ENCODE peak calls at places on chromosomes 12 and 14, in seven cellular contexts. One of them, this sample, is unnamed.
A peak's percentile ranks its signal among the peaks of the same experiment; 100 is the strongest.

GRCh38 chr12:55495490-55495889 is 3.3 kb downstream of the OR6C68 start:
- DNase-seq in psoas muscle: no peak
- DNase-seq in fibroblast of lung: no peak
- DNase-seq in effector memory CD4-positive, alpha-beta T cell: no peak
- DNase-seq in neuronal stem cell: no peak
- DNase-seq in esophagus squamous epithelium: no peak
- DNase-seq in tibial nerve: no peak
- DNase-seq in this sample: no peak

GRCh38 chr14:64465208-64465821 is at the start of gene AKAP5:
- DNase-seq in neuronal stem cell: peak; percentile 80
- DNase-seq in fibroblast of lung: peak; percentile 59
- DNase-seq in effector memory CD4-positive, alpha-beta T cell: peak; percentile 57
- DNase-seq in esophagus squamous epithelium: peak; percentile 5
- DNase-seq in tibial nerve: no peak
- DNase-seq in psoas muscle: peak; percentile 67
- DNase-seq in this sample: peak; percentile 14

GRCh38 chr14:23147676-23148075 is 28.6 kb upstream of the CEBPE start:
- DNase-seq in tibial nerve: no peak
- DNase-seq in psoas muscle: no peak
- DNase-seq in esophagus squamous epithelium: no peak
- DNase-seq in fibroblast of lung: peak; percentile 49
- DNase-seq in neuronal stem cell: no peak
- DNase-seq in effector memory CD4-positive, alpha-beta T cell: no peak
- DNase-seq in this sample: no peak

GRCh38 chr12:54734196-54734950 is 86.2 kb upstream of the DCD start:
- DNase-seq in esophagus squamous epithelium: no peak
- DNase-seq in fibroblast of lung: no peak
- DNase-seq in tibial nerve: no peak
- DNase-seq in neuronal stem cell: no peak
- DNase-seq in effector memory CD4-positive, alpha-beta T cell: no peak
- DNase-seq in psoas muscle: no peak
- DNase-seq in this sample: no peak

GRCh38 chr12:41436076-41436475 is 248.0 kb downstream of the PDZRN4 start:
- DNase-seq in esophagus squamous epithelium: no peak
- DNase-seq in psoas muscle: no peak
- DNase-seq in fibroblast of lung: no peak
- DNase-seq in tibial nerve: no peak
- DNase-seq in neuronal stem cell: no peak
- DNase-seq in effector memory CD4-positive, alpha-beta T cell: no peak
- DNase-seq in this sample: no peak

GRCh38 chr14:47899685-47900084 is 224.3 kb upstream of the MDGA2 start:
- DNase-seq in tibial nerve: no peak
- DNase-seq in effector memory CD4-positive, alpha-beta T cell: no peak
- DNase-seq in neuronal stem cell: no peak
- DNase-seq in fibroblast of lung: no peak
- DNase-seq in esophagus squamous epithelium: no peak
- DNase-seq in psoas muscle: no peak
- DNase-seq in this sample: no peak

GRCh38 chr14:90985601-90986242 is 74.7 kb downstream of the RPS6KA5 start:
- DNase-seq in esophagus squamous epithelium: no peak
- DNase-seq in fibroblast of lung: no peak
- DNase-seq in tibial nerve: no peak
- DNase-seq in neuronal stem cell: no peak
- DNase-seq in effector memory CD4-positive, alpha-beta T cell: no peak
- DNase-seq in psoas muscle: no peak
- DNase-seq in this sample: no peak

GRCh38 chr14:77307099-77307496 is 13.6 kb downstream of the POMT2 start:
- DNase-seq in neuronal stem cell: no peak
- DNase-seq in tibial nerve: no peak
- DNase-seq in esophagus squamous epithelium: no peak
- DNase-seq in fibroblast of lung: no peak
- DNase-seq in psoas muscle: no peak
- DNase-seq in effector memory CD4-positive, alpha-beta T cell: no peak
- DNase-seq in this sample: peak; percentile 68

GRCh38 chr14:33404054-33404453 is 465.4 kb downstream of the NPAS3 start:
- DNase-seq in neuronal stem cell: no peak
- DNase-seq in effector memory CD4-positive, alpha-beta T cell: no peak
- DNase-seq in esophagus squamous epithelium: no peak
- DNase-seq in psoas muscle: no peak
- DNase-seq in tibial nerve: no peak
- DNase-seq in fibroblast of lung: peak; percentile 96
- DNase-seq in this sample: no peak

GRCh38 chr14:77641207-77641533 is 24.7 kb upstream of the SPTLC2 start:
- DNase-seq in tibial nerve: no peak
- DNase-seq in esophagus squamous epithelium: no peak
- DNase-seq in neuronal stem cell: no peak
- DNase-seq in effector memory CD4-positive, alpha-beta T cell: no peak
- DNase-seq in fibroblast of lung: no peak
- DNase-seq in psoas muscle: no peak
- DNase-seq in this sample: no peak

GRCh38 chr12:113796852-113797534 is 169.1 kb downstream of the RBM19 start:
- DNase-seq in psoas muscle: no peak
- DNase-seq in effector memory CD4-positive, alpha-beta T cell: no peak
- DNase-seq in tibial nerve: no peak
- DNase-seq in esophagus squamous epithelium: no peak
- DNase-seq in neuronal stem cell: no peak
- DNase-seq in fibroblast of lung: no peak
- DNase-seq in this sample: no peak

GRCh38 chr12:100926669-100927248 is 132.2 kb downstream of the ANO4 start:
- DNase-seq in neuronal stem cell: peak; percentile 48
- DNase-seq in esophagus squamous epithelium: no peak
- DNase-seq in tibial nerve: no peak
- DNase-seq in fibroblast of lung: peak; percentile 35
- DNase-seq in psoas muscle: no peak
- DNase-seq in effector memory CD4-positive, alpha-beta T cell: no peak
- DNase-seq in this sample: no peak

GRCh38 chr12:114921796-114922195 is 237.8 kb upstream of the TBX3 start:
- DNase-seq in tibial nerve: peak; percentile 19
- DNase-seq in esophagus squamous epithelium: no peak
- DNase-seq in neuronal stem cell: no peak
- DNase-seq in effector memory CD4-positive, alpha-beta T cell: no peak
- DNase-seq in fibroblast of lung: no peak
- DNase-seq in psoas muscle: no peak
- DNase-seq in this sample: no peak

GRCh38 chr12:57003395-57003794 is 3.0 kb downstream of the ZBTB39 start:
- DNase-seq in neuronal stem cell: no peak
- DNase-seq in tibial nerve: no peak
- DNase-seq in effector memory CD4-positive, alpha-beta T cell: no peak
- DNase-seq in psoas muscle: no peak
- DNase-seq in esophagus squamous epithelium: no peak
- DNase-seq in fibroblast of lung: no peak
- DNase-seq in this sample: no peak

GRCh38 chr12:74259199-74259598 is 278.4 kb upstream of the ATXN7L3B start:
- DNase-seq in fibroblast of lung: no peak
- DNase-seq in effector memory CD4-positive, alpha-beta T cell: no peak
- DNase-seq in neuronal stem cell: no peak
- DNase-seq in psoas muscle: no peak
- DNase-seq in esophagus squamous epithelium: no peak
- DNase-seq in tibial nerve: no peak
- DNase-seq in this sample: no peak

GRCh38 chr14:64807588-64807987 is 72.1 kb downstream of the SPTB start:
- DNase-seq in fibroblast of lung: no peak
- DNase-seq in tibial nerve: no peak
- DNase-seq in effector memory CD4-positive, alpha-beta T cell: no peak
- DNase-seq in esophagus squamous epithelium: no peak
- DNase-seq in psoas muscle: peak; percentile 65
- DNase-seq in neuronal stem cell: no peak
- DNase-seq in this sample: no peak

GRCh38 chr12:43551271-43551970 is 582 bp downstream of the ADAMTS20 start:
- DNase-seq in neuronal stem cell: peak; percentile 29
- DNase-seq in tibial nerve: no peak
- DNase-seq in effector memory CD4-positive, alpha-beta T cell: no peak
- DNase-seq in esophagus squamous epithelium: no peak
- DNase-seq in fibroblast of lung: no peak
- DNase-seq in psoas muscle: no peak
- DNase-seq in this sample: no peak

GRCh38 chr14:99541677-99542470 is 60.7 kb downstream of the CCNK start:
- DNase-seq in effector memory CD4-positive, alpha-beta T cell: no peak
- DNase-seq in psoas muscle: no peak
- DNase-seq in fibroblast of lung: no peak
- DNase-seq in esophagus squamous epithelium: no peak
- DNase-seq in tibial nerve: no peak
- DNase-seq in neuronal stem cell: no peak
- DNase-seq in this sample: no peak

GRCh38 chr14:21768116-21768874 is 94.7 kb upstream of the OR4E1 start:
- DNase-seq in esophagus squamous epithelium: no peak
- DNase-seq in fibroblast of lung: no peak
- DNase-seq in tibial nerve: no peak
- DNase-seq in neuronal stem cell: peak; percentile 42
- DNase-seq in psoas muscle: no peak
- DNase-seq in effector memory CD4-positive, alpha-beta T cell: no peak
- DNase-seq in this sample: no peak

GRCh38 chr12:33439587-33440011 is at the start of gene SYT10:
- DNase-seq in esophagus squamous epithelium: no peak
- DNase-seq in effector memory CD4-positive, alpha-beta T cell: no peak
- DNase-seq in fibroblast of lung: peak; percentile 8
- DNase-seq in psoas muscle: no peak
- DNase-seq in neuronal stem cell: peak; percentile 69
- DNase-seq in tibial nerve: no peak
- DNase-seq in this sample: no peak

GRCh38 chr12:102301547-102301946 is 103.9 kb upstream of the PMCH start:
- DNase-seq in tibial nerve: no peak
- DNase-seq in effector memory CD4-positive, alpha-beta T cell: no peak
- DNase-seq in psoas muscle: no peak
- DNase-seq in fibroblast of lung: no peak
- DNase-seq in esophagus squamous epithelium: no peak
- DNase-seq in neuronal stem cell: no peak
- DNase-seq in this sample: no peak

GRCh38 chr12:7933255-7933726 is 2.7 kb downstream of the SLC2A3 start:
- DNase-seq in effector memory CD4-positive, alpha-beta T cell: peak; percentile 60
- DNase-seq in tibial nerve: peak; percentile 62
- DNase-seq in fibroblast of lung: peak; percentile 95
- DNase-seq in esophagus squamous epithelium: no peak
- DNase-seq in psoas muscle: peak; percentile 80
- DNase-seq in neuronal stem cell: peak; percentile 74
- DNase-seq in this sample: no peak

GRCh38 chr14:105419305-105420091 is at the start of gene MTA1:
- DNase-seq in effector memory CD4-positive, alpha-beta T cell: peak; percentile 34
- DNase-seq in psoas muscle: peak; percentile 64
- DNase-seq in neuronal stem cell: peak; percentile 31
- DNase-seq in fibroblast of lung: peak; percentile 15
- DNase-seq in tibial nerve: no peak
- DNase-seq in esophagus squamous epithelium: no peak
- DNase-seq in this sample: no peak

GRCh38 chr12:64390275-64390851 is at the start of gene C12orf56:
- DNase-seq in psoas muscle: no peak
- DNase-seq in effector memory CD4-positive, alpha-beta T cell: no peak
- DNase-seq in neuronal stem cell: no peak
- DNase-seq in fibroblast of lung: peak; percentile 36
- DNase-seq in esophagus squamous epithelium: no peak
- DNase-seq in tibial nerve: no peak
- DNase-seq in this sample: no peak

DNA sequence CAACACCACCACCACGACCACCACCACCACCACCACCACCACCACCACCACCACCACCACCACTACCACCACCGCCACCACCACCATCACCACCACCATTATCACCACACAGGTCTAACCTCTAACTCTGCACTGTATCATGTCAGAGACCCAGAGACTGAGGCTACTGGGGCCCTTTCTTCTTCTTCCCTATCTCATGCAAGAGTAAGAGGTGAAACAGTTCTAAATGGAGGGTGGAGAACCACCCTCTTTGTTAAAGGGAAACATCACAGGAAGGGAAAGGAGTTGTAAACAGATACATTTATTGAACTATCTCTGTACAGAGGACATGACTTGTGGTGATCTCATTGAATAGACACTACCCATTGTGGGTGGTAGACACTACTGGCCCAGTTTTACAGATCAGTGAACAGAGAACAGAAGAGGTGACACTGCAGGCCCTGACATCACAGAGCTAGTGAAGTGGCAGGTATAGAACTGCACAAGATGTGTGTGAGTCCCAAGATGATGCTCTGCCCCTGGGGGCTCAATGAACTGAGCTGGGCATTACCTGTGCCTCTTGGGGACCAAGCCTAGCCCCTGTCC is 91.6 kb downstream of the FOXN3 start:
- DNase-seq in tibial nerve: no peak
- DNase-seq in fibroblast of lung: no peak
- DNase-seq in neuronal stem cell: no peak
- DNase-seq in effector memory CD4-positive, alpha-beta T cell: no peak
- DNase-seq in esophagus squamous epithelium: no peak
- DNase-seq in psoas muscle: no peak
- DNase-seq in this sample: no peak
- H3K27ac ChIP-seq in tibial nerve: no peak overlapping the region
- H3K27ac ChIP-seq in fibroblast of lung: no peak overlapping the region
- H3K27ac ChIP-seq in neuronal stem cell: no peak overlapping the region
- H3K27ac ChIP-seq in effector memory CD4-positive, alpha-beta T cell: no peak overlapping the region
- H3K27ac ChIP-seq in esophagus squamous epithelium: no peak overlapping the region
- H3K27ac ChIP-seq in psoas muscle: no peak overlapping the region
- H3K27ac ChIP-seq in this sample: no peak overlapping the region

GRCh38 chr12:48104531-48104930 is 1.3 kb downstream of the SENP1 start:
- DNase-seq in psoas muscle: no peak
- DNase-seq in effector memory CD4-positive, alpha-beta T cell: no peak
- DNase-seq in fibroblast of lung: no peak
- DNase-seq in esophagus squamous epithelium: no peak
- DNase-seq in neuronal stem cell: no peak
- DNase-seq in tibial nerve: no peak
- DNase-seq in this sample: no peak
- H3K27ac ChIP-seq in psoas muscle: peak overlapping the region; percentile 98
- H3K27ac ChIP-seq in effector memory CD4-positive, alpha-beta T cell: peak overlapping the region; percentile 98
- H3K27ac ChIP-seq in fibroblast of lung: no peak overlapping the region
- H3K27ac ChIP-seq in esophagus squamous epithelium: no peak overlapping the region
- H3K27ac ChIP-seq in neuronal stem cell: no peak overlapping the region
- H3K27ac ChIP-seq in tibial nerve: no peak overlapping the region
- H3K27ac ChIP-seq in this sample: no peak overlapping the region

GRCh38 chr12:27707216-27707615 is 3.4 kb upstream of the MRPS35 start:
- DNase-seq in esophagus squamous epithelium: no peak
- DNase-seq in neuronal stem cell: no peak
- DNase-seq in tibial nerve: no peak
- DNase-seq in effector memory CD4-positive, alpha-beta T cell: no peak
- DNase-seq in psoas muscle: no peak
- DNase-seq in fibroblast of lung: no peak
- DNase-seq in this sample: no peak
- H3K27ac ChIP-seq in esophagus squamous epithelium: no peak overlapping the region
- H3K27ac ChIP-seq in neuronal stem cell: no peak overlapping the region
- H3K27ac ChIP-seq in tibial nerve: no peak overlapping the region
- H3K27ac ChIP-seq in effector memory CD4-positive, alpha-beta T cell: no peak overlapping the region
- H3K27ac ChIP-seq in psoas muscle: no peak overlapping the region
- H3K27ac ChIP-seq in fibroblast of lung: no peak overlapping the region
- H3K27ac ChIP-seq in this sample: no peak overlapping the region

DNA sequence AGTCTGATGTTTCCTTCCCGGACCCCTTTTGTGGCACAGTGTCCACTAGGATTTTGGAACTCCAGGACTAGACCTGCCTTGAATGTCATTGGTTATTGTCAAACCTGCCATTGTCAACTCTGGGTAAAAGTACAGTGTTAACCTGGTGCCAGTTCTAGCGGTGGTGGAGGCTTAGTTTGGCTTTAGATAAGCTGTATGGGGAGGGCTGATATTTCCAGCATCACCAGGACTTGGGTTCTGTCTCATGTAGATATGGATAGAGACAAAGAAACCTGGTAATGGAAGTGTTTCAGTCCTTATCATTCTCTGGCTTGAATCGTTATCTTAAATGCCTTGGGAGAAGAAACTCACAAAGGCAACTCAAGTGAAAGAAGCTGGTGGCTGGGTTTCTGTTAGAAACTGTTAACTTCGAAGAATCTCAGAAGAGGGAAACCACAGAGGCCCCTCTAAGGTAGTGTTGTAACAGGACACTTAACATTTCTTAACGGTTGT is 10.6 kb downstream of the CHST11 start:
- DNase-seq in fibroblast of lung: no peak
- DNase-seq in psoas muscle: no peak
- DNase-seq in tibial nerve: no peak
- DNase-seq in esophagus squamous epithelium: no peak
- DNase-seq in effector memory CD4-positive, alpha-beta T cell: no peak
- DNase-seq in neuronal stem cell: no peak
- DNase-seq in this sample: no peak
- H3K27ac ChIP-seq in fibroblast of lung: no peak overlapping the region
- H3K27ac ChIP-seq in psoas muscle: no peak overlapping the region
- H3K27ac ChIP-seq in tibial nerve: no peak overlapping the region
- H3K27ac ChIP-seq in esophagus squamous epithelium: no peak overlapping the region
- H3K27ac ChIP-seq in effector memory CD4-positive, alpha-beta T cell: no peak overlapping the region
- H3K27ac ChIP-seq in neuronal stem cell: no peak overlapping the region
- H3K27ac ChIP-seq in this sample: no peak overlapping the region